ENCODE peak calls at places on chromosome 2, in seven cellular contexts. Q is tibial artery, B is AG04450, Y is cardiac muscle cell, J is prostate gland, L is mesenchymal stem cell, A is psoas muscle. X is an unnamed sample.

GRCh38 chr2:83782122-83782521 is 677.0 kb downstream of the SUCLG1 start:
- DNase-seq in J (no peak), Q (no peak), A (no peak), L (no peak), B (no peak), Y (no peak), X (no peak)

GRCh38 chr2:73939419-73939818 is 12.7 kb downstream of the DGUOK start:
- DNase-seq in L (peak), A (no peak), B (no peak), Q (no peak), Y (peak), J (peak), X (no peak)

GRCh38 chr2:28681216-28681981 is 70.2 kb upstream of the PPP1CB start:
- DNase-seq in L (peak), B (no peak), A (no peak), Q (no peak), J (no peak), Y (peak), X (no peak)

GRCh38 chr2:231680992-231681852 is 27.1 kb upstream of the PTMA start:
- DNase-seq in B (peak), Y (peak), J (peak), L (peak), A (peak), Q (peak), X (peak)

GRCh38 chr2:36356990-36357505 is 1.5 kb downstream of the CRIM1 start:
- DNase-seq in A (no peak), B (no peak), Y (no peak), Q (no peak), J (no peak), L (peak), X (peak)

GRCh38 chr2:40120021-40120420 is 331.9 kb downstream of the SLC8A1 start:
- DNase-seq in B (no peak), J (no peak), A (no peak), Y (no peak), Q (no peak), L (no peak), X (no peak)

GRCh38 chr2:140695163-140695562 is 1435.7 kb downstream of the LRP1B start:
- DNase-seq in Y (peak), Q (no peak), L (peak), B (peak), J (no peak), A (no peak), X (no peak)

GRCh38 chr2:148058641-148059040 is 37.8 kb downstream of the MBD5 start:
- DNase-seq in A (no peak), L (no peak), J (no peak), B (peak), Q (no peak), Y (no peak), X (no peak)

GRCh38 chr2:30024281-30024680 is 102.9 kb upstream of the ALK start:
- DNase-seq in L (no peak), Y (no peak), B (no peak), A (no peak), J (no peak), Q (no peak), X (no peak)

GRCh38 chr2:128217671-128218070 is 101.0 kb downstream of the HS6ST1 start:
- DNase-seq in Y (no peak), L (no peak), B (no peak), Q (no peak), J (no peak), A (no peak), X (no peak)

GRCh38 chr2:31294230-31294629 is 60.3 kb downstream of the EHD3 start:
- DNase-seq in B (no peak), J (no peak), Y (no peak), A (no peak), Q (no peak), L (no peak), X (no peak)

GRCh38 chr2:33131820-33132219 is 185.1 kb downstream of the LTBP1 start:
- DNase-seq in B (no peak), J (no peak), Y (no peak), L (no peak), Q (no peak), A (no peak), X (no peak)

GRCh38 chr2:12739721-12740254 is 23.1 kb downstream of the TRIB2 start:
- DNase-seq in Q (no peak), A (no peak), L (no peak), Y (no peak), J (no peak), B (no peak), X (no peak)

GRCh38 chr2:54579682-54580349 is 123.7 kb downstream of the SPTBN1 start:
- DNase-seq in Y (no peak), B (no peak), Q (no peak), J (peak), A (no peak), L (no peak), X (no peak)

GRCh38 chr2:237408280-237408679 is 5.7 kb downstream of the COL6A3 start:
- DNase-seq in B (no peak), J (no peak), L (no peak), Q (peak), Y (peak), A (peak), X (no peak)

GRCh38 chr2:2896011-2896410 is 481.6 kb downstream of the EIPR1 start:
- DNase-seq in L (no peak), Q (peak), A (no peak), B (no peak), Y (no peak), J (no peak), X (no peak)

GRCh38 chr2:126698991-126699390 is 43.0 kb downstream of the GYPC start:
- DNase-seq in J (no peak), Q (no peak), Y (no peak), B (no peak), L (no peak), A (peak), X (no peak)

GRCh38 chr2:595141-595805 is 81.9 kb downstream of the TMEM18 start:
- DNase-seq in J (no peak), A (no peak), Q (no peak), Y (no peak), B (no peak), L (no peak), X (no peak)

GRCh38 chr2:6443424-6443823 is 422.3 kb downstream of the CMPK2 start:
- DNase-seq in B (no peak), L (no peak), Q (no peak), Y (no peak), J (no peak), A (no peak), X (no peak)

GRCh38 chr2:8119782-8120551 is 561.9 kb upstream of the ID2 start:
- DNase-seq in J (peak), Q (no peak), L (peak), A (no peak), B (no peak), Y (peak), X (no peak)

GRCh38 chr2:8121826-8122505 is 559.9 kb upstream of the ID2 start:
- DNase-seq in Y (peak), A (peak), B (no peak), L (no peak), J (no peak), Q (no peak), X (no peak)

GRCh38 chr2:8122506-8122898 is 559.4 kb upstream of the ID2 start:
- DNase-seq in L (no peak), Q (no peak), J (no peak), Y (no peak), A (no peak), B (no peak), X (no peak)

GRCh38 chr2:8118940-8119781 is 562.7 kb upstream of the ID2 start:
- DNase-seq in J (no peak), L (no peak), Y (no peak), B (no peak), Q (no peak), A (no peak), X (no peak)

GRCh38 chr2:8120979-8121825 is 560.7 kb upstream of the ID2 start:
- DNase-seq in L (peak), J (no peak), Y (peak), B (no peak), A (no peak), Q (no peak), X (no peak)
- H3K4me3 ChIP-seq in L (no peak), J (no peak), Y (no peak), B (no peak), A (no peak), Q (no peak), X (no peak)

GRCh38 chr2:204538179-204539009 is 6.9 kb upstream of the PARD3B start:
- DNase-seq in J (no peak), Q (no peak), L (peak), A (no peak), Y (peak), B (peak), X (no peak)
- H3K4me3 ChIP-seq in J (no peak), Q (no peak), L (no peak), A (no peak), Y (no peak), B (peak), X (no peak)

DNA sequence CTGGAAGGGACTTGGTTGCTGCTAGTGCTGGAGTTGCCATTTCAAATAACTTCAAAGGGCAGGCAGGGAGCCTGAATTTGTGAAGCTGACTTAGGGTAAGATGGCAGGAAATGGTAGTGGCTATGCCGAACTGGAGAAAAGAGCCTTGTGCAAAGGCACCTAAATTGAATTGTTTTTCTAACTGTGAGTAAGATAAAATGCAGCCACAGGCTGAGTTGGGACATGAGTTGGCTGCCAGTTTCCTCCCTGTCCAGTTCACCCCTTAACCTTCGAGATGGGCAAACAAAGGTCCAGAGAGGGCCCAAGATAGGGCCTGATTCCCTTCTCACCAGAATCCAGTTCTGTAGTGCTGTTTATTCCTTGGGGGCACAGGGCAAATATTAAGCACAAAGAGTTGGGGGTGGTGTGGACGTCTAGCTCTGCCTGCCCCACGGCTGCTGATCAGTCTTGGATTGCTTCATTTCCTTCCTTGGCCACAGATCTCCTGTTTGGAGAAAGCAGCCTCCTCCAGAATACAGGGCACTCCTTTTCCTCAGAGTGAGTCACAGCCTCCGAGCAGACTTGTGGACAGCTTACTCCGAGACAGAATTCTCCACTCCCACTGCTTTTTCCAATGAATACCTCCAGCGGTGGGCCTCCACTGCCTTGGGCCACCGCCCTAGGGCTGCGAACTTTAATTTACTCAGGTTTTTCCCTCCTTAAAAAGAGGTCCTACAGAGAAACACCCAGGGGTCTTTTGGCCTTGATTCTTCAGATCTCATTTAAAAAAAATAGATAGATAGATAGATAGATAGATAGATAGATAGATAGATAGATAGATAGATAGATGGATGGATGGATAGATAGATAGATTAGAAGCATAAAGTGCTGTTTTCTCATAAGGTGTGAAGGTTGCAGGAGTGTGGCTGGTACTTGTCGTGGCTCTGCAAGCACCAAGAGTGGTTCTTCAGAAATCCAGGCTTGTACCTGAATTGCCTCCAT is 18.4 kb upstream of the SLC20A1 start:
- DNase-seq in B (peak), J (no peak), A (peak), L (peak), Q (peak), Y (peak), X (peak)
- H3K4me3 ChIP-seq in B (peak), J (no peak), A (no peak), L (no peak), Q (peak), Y (no peak), X (no peak)

GRCh38 chr2:71457959-71458322 is 4.6 kb downstream of the DYSF start:
- DNase-seq in A (no peak), L (no peak), B (no peak), Y (no peak), J (no peak), Q (no peak), X (no peak)
- H3K4me3 ChIP-seq in A (peak), L (no peak), B (no peak), Y (no peak), J (no peak), Q (no peak), X (no peak)

DNA sequence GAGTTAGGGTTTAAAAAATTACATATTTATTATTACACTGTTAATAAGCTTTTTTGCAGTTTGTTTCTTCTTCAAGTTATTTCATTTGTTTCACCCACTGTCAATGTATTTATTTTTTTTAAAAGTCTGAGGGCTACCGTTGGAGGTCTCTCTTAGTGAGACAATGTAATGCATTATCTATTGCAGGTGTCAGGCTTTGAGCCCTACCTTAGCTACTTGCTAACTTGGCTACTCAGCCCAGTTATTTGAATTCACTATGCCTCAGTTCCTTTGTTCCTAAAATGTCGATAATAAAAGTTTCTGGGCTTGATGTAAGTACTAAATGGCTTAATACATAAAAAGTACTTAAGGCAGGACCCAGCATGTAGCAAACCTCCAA is 458 bp upstream of the TFPI start:
- DNase-seq in A (no peak), L (no peak), Y (no peak), J (no peak), B (no peak), Q (no peak), X (no peak)
- H3K4me3 ChIP-seq in A (peak), L (no peak), Y (no peak), J (no peak), B (peak), Q (peak), X (peak)

GRCh38 chr2:166091439-166091838 is 36.4 kb downstream of the SCN1A start:
- DNase-seq in A (no peak), Q (no peak), B (no peak), L (no peak), J (no peak), Y (peak), X (no peak)

GRCh38 chr2:166092889-166093288 is 34.9 kb downstream of the SCN1A start:
- DNase-seq in J (no peak), B (peak), Y (peak), L (peak), Q (no peak), A (no peak), X (no peak)

GRCh38 chr2:166090900-166091299 is 36.9 kb downstream of the SCN1A start:
- DNase-seq in A (no peak), J (no peak), Y (peak), L (no peak), Q (no peak), B (no peak), X (no peak)

GRCh38 chr2:166090346-166090745 is 37.5 kb downstream of the SCN1A start:
- DNase-seq in J (no peak), B (no peak), L (peak), A (no peak), Y (peak), Q (no peak), X (no peak)

DNA sequence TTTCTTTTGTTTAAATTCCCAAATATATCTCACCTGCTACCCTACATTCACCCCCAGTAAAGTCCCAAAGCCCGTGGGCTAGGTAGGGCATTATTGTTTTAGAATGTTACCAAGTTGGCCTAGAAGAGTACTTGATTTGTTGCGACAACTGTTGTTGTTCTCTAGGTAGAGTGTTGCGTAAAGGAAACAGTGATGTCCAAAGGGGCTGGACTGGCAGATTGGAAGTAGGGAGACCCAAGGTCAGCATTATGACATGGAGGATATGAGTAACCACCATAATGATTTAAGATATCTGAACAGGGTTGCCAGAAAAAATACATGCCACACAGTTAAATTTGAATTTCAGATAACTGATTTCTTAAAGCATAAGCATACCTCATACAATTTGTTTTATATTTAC is 39.2 kb downstream of the SCN1A start:
- DNase-seq in L (no peak), B (no peak), Y (peak), J (no peak), Q (no peak), A (no peak), X (no peak)
- H3K4me3 ChIP-seq in L (no peak), B (no peak), Y (no peak), J (no peak), Q (no peak), A (no peak), X (no peak)

GRCh38 chr2:233081731-233082221 is 21.6 kb downstream of the INPP5D start:
- DNase-seq in Y (no peak), J (no peak), L (no peak), A (no peak), Q (peak), B (no peak), X (no peak)
- H3K4me3 ChIP-seq in Y (no peak), J (no peak), L (no peak), A (no peak), Q (no peak), B (no peak), X (no peak)

X was measured in tibial nerve.